ENCODE peak calls at places on chromosomes 12 and 14, in eight cellular contexts. One of them, this sample, is unnamed.

GRCh38 chr14:102471921-102472814 is 37.4 kb downstream of the ANKRD9 start:
- DNase-seq in neural crest cell: no peak
- DNase-seq in lung: no peak
- DNase-seq in neural progenitor cell: no peak
- DNase-seq in left cardiac atrium: no peak
- DNase-seq in germinal center: no peak
- DNase-seq in fibroblast of gingiva: no peak
- DNase-seq in astrocyte of the cerebellum: no peak
- DNase-seq in this sample: no peak

GRCh38 chr14:28077005-28077404 is 689.6 kb upstream of the FOXG1 start:
- DNase-seq in astrocyte of the cerebellum: no peak
- DNase-seq in neural progenitor cell: no peak
- DNase-seq in neural crest cell: no peak
- DNase-seq in left cardiac atrium: no peak
- DNase-seq in fibroblast of gingiva: no peak
- DNase-seq in germinal center: no peak
- DNase-seq in lung: no peak
- DNase-seq in this sample: no peak

GRCh38 chr12:68538722-68539614 is 71.7 kb upstream of the RAP1B start:
- DNase-seq in neural progenitor cell: peak; percentile 50
- DNase-seq in neural crest cell: no peak
- DNase-seq in lung: peak; percentile 65
- DNase-seq in fibroblast of gingiva: peak; percentile 50
- DNase-seq in astrocyte of the cerebellum: peak; percentile 73
- DNase-seq in germinal center: no peak
- DNase-seq in left cardiac atrium: peak; percentile 84
- DNase-seq in this sample: peak; percentile 67

GRCh38 chr12:92462049-92462448 is 240.7 kb upstream of the PLEKHG7 start:
- DNase-seq in left cardiac atrium: no peak
- DNase-seq in fibroblast of gingiva: no peak
- DNase-seq in neural crest cell: no peak
- DNase-seq in germinal center: no peak
- DNase-seq in lung: no peak
- DNase-seq in astrocyte of the cerebellum: no peak
- DNase-seq in neural progenitor cell: no peak
- DNase-seq in this sample: no peak

GRCh38 chr12:29893002-29893401 is 109.3 kb upstream of the TMTC1 start:
- DNase-seq in neural progenitor cell: no peak
- DNase-seq in astrocyte of the cerebellum: no peak
- DNase-seq in neural crest cell: no peak
- DNase-seq in fibroblast of gingiva: no peak
- DNase-seq in left cardiac atrium: no peak
- DNase-seq in germinal center: no peak
- DNase-seq in lung: no peak
- DNase-seq in this sample: no peak

GRCh38 chr12:58148405-58148804 is 207.0 kb downstream of the ATP23 start:
- DNase-seq in germinal center: no peak
- DNase-seq in left cardiac atrium: no peak
- DNase-seq in neural progenitor cell: no peak
- DNase-seq in neural crest cell: no peak
- DNase-seq in lung: no peak
- DNase-seq in astrocyte of the cerebellum: peak; percentile 12
- DNase-seq in fibroblast of gingiva: peak; percentile 68
- DNase-seq in this sample: no peak

GRCh38 chr12:115966376-115966775 is 311.1 kb downstream of the MED13L start:
- DNase-seq in neural progenitor cell: no peak
- DNase-seq in left cardiac atrium: no peak
- DNase-seq in germinal center: no peak
- DNase-seq in fibroblast of gingiva: no peak
- DNase-seq in neural crest cell: no peak
- DNase-seq in astrocyte of the cerebellum: no peak
- DNase-seq in lung: no peak
- DNase-seq in this sample: no peak

GRCh38 chr14:94470311-94470710 is 5.7 kb downstream of the SERPINA9 start:
- DNase-seq in astrocyte of the cerebellum: no peak
- DNase-seq in fibroblast of gingiva: no peak
- DNase-seq in lung: no peak
- DNase-seq in germinal center: no peak
- DNase-seq in neural progenitor cell: no peak
- DNase-seq in left cardiac atrium: no peak
- DNase-seq in neural crest cell: no peak
- DNase-seq in this sample: no peak

GRCh38 chr12:80187660-80188090 is 88.3 kb downstream of the OTOGL start:
- DNase-seq in fibroblast of gingiva: peak; percentile 18
- DNase-seq in astrocyte of the cerebellum: peak; percentile 28
- DNase-seq in germinal center: no peak
- DNase-seq in left cardiac atrium: peak; percentile 52
- DNase-seq in lung: no peak
- DNase-seq in neural progenitor cell: no peak
- DNase-seq in neural crest cell: no peak
- DNase-seq in this sample: no peak

GRCh38 chr12:131242741-131243496 is 289.2 kb downstream of the ADGRD1 start:
- DNase-seq in neural crest cell: peak; percentile 41
- DNase-seq in left cardiac atrium: no peak
- DNase-seq in fibroblast of gingiva: no peak
- DNase-seq in astrocyte of the cerebellum: no peak
- DNase-seq in lung: no peak
- DNase-seq in germinal center: no peak
- DNase-seq in neural progenitor cell: peak; percentile 66
- DNase-seq in this sample: no peak

GRCh38 chr12:95446511-95446910 is 27.4 kb upstream of the METAP2 start:
- DNase-seq in neural progenitor cell: peak; percentile 77
- DNase-seq in left cardiac atrium: peak; percentile 53
- DNase-seq in astrocyte of the cerebellum: no peak
- DNase-seq in germinal center: no peak
- DNase-seq in neural crest cell: peak; percentile 32
- DNase-seq in lung: no peak
- DNase-seq in fibroblast of gingiva: no peak
- DNase-seq in this sample: no peak

GRCh38 chr12:27653661-27654060 is 42.6 kb upstream of the REP15 start:
- DNase-seq in left cardiac atrium: no peak
- DNase-seq in fibroblast of gingiva: no peak
- DNase-seq in neural crest cell: no peak
- DNase-seq in neural progenitor cell: no peak
- DNase-seq in astrocyte of the cerebellum: no peak
- DNase-seq in germinal center: no peak
- DNase-seq in lung: no peak
- DNase-seq in this sample: no peak

GRCh38 chr14:25406818-25407217 is 356.9 kb upstream of the STXBP6 start:
- DNase-seq in left cardiac atrium: no peak
- DNase-seq in astrocyte of the cerebellum: no peak
- DNase-seq in fibroblast of gingiva: no peak
- DNase-seq in neural progenitor cell: peak; percentile 76
- DNase-seq in neural crest cell: peak; percentile 36
- DNase-seq in lung: no peak
- DNase-seq in germinal center: peak; percentile 2
- DNase-seq in this sample: no peak

GRCh38 chr14:92544051-92544730 is 30.6 kb downstream of the RIN3 start:
- DNase-seq in lung: no peak
- DNase-seq in fibroblast of gingiva: no peak
- DNase-seq in left cardiac atrium: no peak
- DNase-seq in astrocyte of the cerebellum: no peak
- DNase-seq in neural crest cell: no peak
- DNase-seq in neural progenitor cell: no peak
- DNase-seq in germinal center: no peak
- DNase-seq in this sample: no peak

GRCh38 chr12:19179986-19180385 is 50.5 kb downstream of the PLEKHA5 start:
- DNase-seq in neural crest cell: no peak
- DNase-seq in left cardiac atrium: no peak
- DNase-seq in germinal center: no peak
- DNase-seq in neural progenitor cell: no peak
- DNase-seq in astrocyte of the cerebellum: no peak
- DNase-seq in lung: no peak
- DNase-seq in fibroblast of gingiva: no peak
- DNase-seq in this sample: no peak

GRCh38 chr12:1915082-1915968 is 3.1 kb downstream of the CACNA2D4 start:
- DNase-seq in lung: peak; percentile 27
- DNase-seq in fibroblast of gingiva: no peak
- DNase-seq in neural progenitor cell: no peak
- DNase-seq in left cardiac atrium: no peak
- DNase-seq in astrocyte of the cerebellum: no peak
- DNase-seq in neural crest cell: peak; percentile 1
- DNase-seq in germinal center: peak; percentile 1
- DNase-seq in this sample: no peak

GRCh38 chr14:53368714-53369191 is 215.6 kb upstream of the DDHD1 start:
- DNase-seq in lung: no peak
- DNase-seq in fibroblast of gingiva: peak; percentile 84
- DNase-seq in neural crest cell: no peak
- DNase-seq in left cardiac atrium: no peak
- DNase-seq in neural progenitor cell: no peak
- DNase-seq in astrocyte of the cerebellum: peak; percentile 22
- DNase-seq in germinal center: no peak
- DNase-seq in this sample: peak; percentile 70

GRCh38 chr12:78402366-78403134 is 462.0 kb upstream of the SYT1 start:
- DNase-seq in lung: no peak
- DNase-seq in germinal center: no peak
- DNase-seq in neural progenitor cell: peak; percentile 20
- DNase-seq in astrocyte of the cerebellum: no peak
- DNase-seq in neural crest cell: no peak
- DNase-seq in fibroblast of gingiva: no peak
- DNase-seq in left cardiac atrium: no peak
- DNase-seq in this sample: no peak

GRCh38 chr14:104800600-104801283 is at the start of gene ZBTB42:
- DNase-seq in astrocyte of the cerebellum: no peak
- DNase-seq in fibroblast of gingiva: no peak
- DNase-seq in neural crest cell: no peak
- DNase-seq in germinal center: peak; percentile 80
- DNase-seq in neural progenitor cell: peak; percentile 69
- DNase-seq in left cardiac atrium: peak; percentile 78
- DNase-seq in lung: peak; percentile 84
- DNase-seq in this sample: no peak

GRCh38 chr12:71208053-71208685 is 50.4 kb upstream of the TSPAN8 start:
- DNase-seq in fibroblast of gingiva: no peak
- DNase-seq in left cardiac atrium: no peak
- DNase-seq in neural crest cell: no peak
- DNase-seq in germinal center: no peak
- DNase-seq in lung: no peak
- DNase-seq in astrocyte of the cerebellum: no peak
- DNase-seq in neural progenitor cell: peak; percentile 35
- DNase-seq in this sample: no peak

GRCh38 chr12:22743700-22744099 is 118.7 kb downstream of the ETNK1 start:
- DNase-seq in lung: no peak
- DNase-seq in astrocyte of the cerebellum: no peak
- DNase-seq in left cardiac atrium: no peak
- DNase-seq in germinal center: no peak
- DNase-seq in neural crest cell: no peak
- DNase-seq in fibroblast of gingiva: peak; percentile 62
- DNase-seq in neural progenitor cell: no peak
- DNase-seq in this sample: peak; percentile 40

GRCh38 chr12:55833056-55833455 is 3.7 kb upstream of the DNAJC14 start:
- DNase-seq in germinal center: no peak
- DNase-seq in left cardiac atrium: no peak
- DNase-seq in neural progenitor cell: no peak
- DNase-seq in fibroblast of gingiva: no peak
- DNase-seq in lung: no peak
- DNase-seq in astrocyte of the cerebellum: no peak
- DNase-seq in neural crest cell: no peak
- DNase-seq in this sample: no peak

GRCh38 chr12:52870361-52871290 is 21.8 kb upstream of the KRT78 start:
- DNase-seq in germinal center: peak; percentile 85
- DNase-seq in left cardiac atrium: peak; percentile 60
- DNase-seq in neural progenitor cell: peak; percentile 76
- DNase-seq in neural crest cell: peak; percentile 72
- DNase-seq in fibroblast of gingiva: no peak
- DNase-seq in astrocyte of the cerebellum: no peak
- DNase-seq in lung: peak; percentile 69
- DNase-seq in this sample: no peak

GRCh38 chr12:80157640-80158039 is 58.3 kb downstream of the OTOGL start:
- DNase-seq in astrocyte of the cerebellum: no peak
- DNase-seq in left cardiac atrium: no peak
- DNase-seq in fibroblast of gingiva: no peak
- DNase-seq in neural progenitor cell: no peak
- DNase-seq in germinal center: no peak
- DNase-seq in neural crest cell: no peak
- DNase-seq in lung: no peak
- DNase-seq in this sample: peak; percentile 9

GRCh38 chr12:116969615-116970575 is 59.1 kb downstream of the FBXW8 start:
- DNase-seq in lung: no peak
- DNase-seq in neural crest cell: peak; percentile 3
- DNase-seq in astrocyte of the cerebellum: peak; percentile 19
- DNase-seq in left cardiac atrium: peak; percentile 62
- DNase-seq in neural progenitor cell: peak; percentile 52
- DNase-seq in fibroblast of gingiva: peak; percentile 14
- DNase-seq in germinal center: no peak
- DNase-seq in this sample: no peak

GRCh38 chr12:46956451-46957035 is 122.9 kb upstream of the PCED1B start:
- DNase-seq in germinal center: no peak
- DNase-seq in left cardiac atrium: no peak
- DNase-seq in astrocyte of the cerebellum: no peak
- DNase-seq in fibroblast of gingiva: no peak
- DNase-seq in neural progenitor cell: no peak
- DNase-seq in lung: no peak
- DNase-seq in neural crest cell: no peak
- DNase-seq in this sample: no peak

GRCh38 chr12:124531906-124532305 is 35.5 kb downstream of the NCOR2 start:
- DNase-seq in astrocyte of the cerebellum: no peak
- DNase-seq in lung: no peak
- DNase-seq in germinal center: no peak
- DNase-seq in fibroblast of gingiva: no peak
- DNase-seq in neural progenitor cell: no peak
- DNase-seq in neural crest cell: no peak
- DNase-seq in left cardiac atrium: no peak
- DNase-seq in this sample: no peak

GRCh38 chr12:123941485-123942276 is 30.9 kb downstream of the CCDC92 start:
- DNase-seq in germinal center: no peak
- DNase-seq in fibroblast of gingiva: peak; percentile 87
- DNase-seq in left cardiac atrium: no peak
- DNase-seq in astrocyte of the cerebellum: no peak
- DNase-seq in neural progenitor cell: no peak
- DNase-seq in lung: no peak
- DNase-seq in neural crest cell: no peak
- DNase-seq in this sample: peak; percentile 22

GRCh38 chr12:39587247-39587646 is 32.4 kb downstream of the ABCD2 start:
- DNase-seq in lung: no peak
- DNase-seq in neural crest cell: no peak
- DNase-seq in fibroblast of gingiva: peak; percentile 3
- DNase-seq in germinal center: no peak
- DNase-seq in astrocyte of the cerebellum: no peak
- DNase-seq in neural progenitor cell: no peak
- DNase-seq in left cardiac atrium: no peak
- DNase-seq in this sample: no peak

GRCh38 chr14:67444395-67444794 is 32.4 kb upstream of the PLEK2 start:
- DNase-seq in left cardiac atrium: no peak
- DNase-seq in fibroblast of gingiva: no peak
- DNase-seq in astrocyte of the cerebellum: no peak
- DNase-seq in neural crest cell: no peak
- DNase-seq in lung: no peak
- DNase-seq in neural progenitor cell: no peak
- DNase-seq in germinal center: no peak
- DNase-seq in this sample: no peak

GRCh38 chr14:80428171-80428570 is 216.9 kb upstream of the DIO2 start:
- DNase-seq in astrocyte of the cerebellum: peak; percentile 11
- DNase-seq in lung: no peak
- DNase-seq in neural crest cell: no peak
- DNase-seq in neural progenitor cell: no peak
- DNase-seq in left cardiac atrium: no peak
- DNase-seq in germinal center: no peak
- DNase-seq in fibroblast of gingiva: peak; percentile 2
- DNase-seq in this sample: no peak

GRCh38 chr14:102593841-102594170 is 1.4 kb downstream of the RCOR1 start:
- DNase-seq in lung: no peak
- DNase-seq in fibroblast of gingiva: peak; percentile 25
- DNase-seq in astrocyte of the cerebellum: no peak
- DNase-seq in neural crest cell: no peak
- DNase-seq in germinal center: no peak
- DNase-seq in neural progenitor cell: no peak
- DNase-seq in left cardiac atrium: no peak
- DNase-seq in this sample: no peak

GRCh38 chr12:323507-323906 is 60.9 kb upstream of the SLC6A13 start:
- DNase-seq in lung: no peak
- DNase-seq in neural progenitor cell: no peak
- DNase-seq in fibroblast of gingiva: no peak
- DNase-seq in neural crest cell: no peak
- DNase-seq in left cardiac atrium: no peak
- DNase-seq in germinal center: no peak
- DNase-seq in astrocyte of the cerebellum: no peak
- DNase-seq in this sample: no peak

GRCh38 chr12:13976028-13976584 is 5.3 kb downstream of the GRIN2B start:
- DNase-seq in neural progenitor cell: peak; percentile 12
- DNase-seq in lung: no peak
- DNase-seq in astrocyte of the cerebellum: no peak
- DNase-seq in neural crest cell: no peak
- DNase-seq in left cardiac atrium: no peak
- DNase-seq in fibroblast of gingiva: no peak
- DNase-seq in germinal center: no peak
- DNase-seq in this sample: no peak

This sample was measured in stromal cell of bone marrow.